ENCODE peak calls at places on chromosome 18, in eight cellular contexts. One of them, this sample, is unnamed.

GRCh38 chr18:22001912-22002487 is 167.4 kb upstream of the GATA6 start:
- DNase-seq in effector CD4-positive, alpha-beta T cell: no peak
- DNase-seq in A673: no peak
- DNase-seq in mesenchymal stem cell: no peak
- DNase-seq in activated T-cell treated with anti-CD3 and anti-CD28 coated beads for 24 hours: no peak
- DNase-seq in iris pigment epithelial cell: no peak
- DNase-seq in HT1080: no peak
- DNase-seq in heart right ventricle: no peak
- DNase-seq in this sample: no peak

GRCh38 chr18:13452448-13452811 is 233.9 kb downstream of the LDLRAD4 start:
- DNase-seq in A673: peak
- DNase-seq in mesenchymal stem cell: peak
- DNase-seq in effector CD4-positive, alpha-beta T cell: no peak
- DNase-seq in iris pigment epithelial cell: peak
- DNase-seq in activated T-cell treated with anti-CD3 and anti-CD28 coated beads for 24 hours: no peak
- DNase-seq in heart right ventricle: peak
- DNase-seq in HT1080: peak
- DNase-seq in this sample: no peak

GRCh38 chr18:48955528-48956261 is 4.9 kb upstream of the SMAD7 start:
- DNase-seq in heart right ventricle: peak
- DNase-seq in mesenchymal stem cell: peak
- DNase-seq in HT1080: peak
- DNase-seq in effector CD4-positive, alpha-beta T cell: no peak
- DNase-seq in activated T-cell treated with anti-CD3 and anti-CD28 coated beads for 24 hours: no peak
- DNase-seq in A673: no peak
- DNase-seq in iris pigment epithelial cell: peak
- DNase-seq in this sample: no peak

GRCh38 chr18:60038731-60039130 is 138.9 kb downstream of the PMAIP1 start:
- DNase-seq in A673: no peak
- DNase-seq in mesenchymal stem cell: no peak
- DNase-seq in HT1080: no peak
- DNase-seq in activated T-cell treated with anti-CD3 and anti-CD28 coated beads for 24 hours: no peak
- DNase-seq in heart right ventricle: no peak
- DNase-seq in effector CD4-positive, alpha-beta T cell: no peak
- DNase-seq in iris pigment epithelial cell: no peak
- DNase-seq in this sample: no peak

GRCh38 chr18:58605027-58606020 is 23.6 kb downstream of the ALPK2 start:
- DNase-seq in mesenchymal stem cell: peak
- DNase-seq in A673: no peak
- DNase-seq in HT1080: peak
- DNase-seq in effector CD4-positive, alpha-beta T cell: no peak
- DNase-seq in activated T-cell treated with anti-CD3 and anti-CD28 coated beads for 24 hours: peak
- DNase-seq in heart right ventricle: no peak
- DNase-seq in iris pigment epithelial cell: peak
- DNase-seq in this sample: no peak

GRCh38 chr18:24878289-24878688 is 417.9 kb downstream of the HRH4 start:
- DNase-seq in activated T-cell treated with anti-CD3 and anti-CD28 coated beads for 24 hours: no peak
- DNase-seq in heart right ventricle: peak
- DNase-seq in effector CD4-positive, alpha-beta T cell: no peak
- DNase-seq in HT1080: peak
- DNase-seq in iris pigment epithelial cell: peak
- DNase-seq in A673: peak
- DNase-seq in mesenchymal stem cell: peak
- DNase-seq in this sample: no peak

GRCh38 chr18:2536493-2536892 is 34.8 kb downstream of the METTL4 start:
- DNase-seq in activated T-cell treated with anti-CD3 and anti-CD28 coated beads for 24 hours: no peak
- DNase-seq in HT1080: peak
- DNase-seq in effector CD4-positive, alpha-beta T cell: no peak
- DNase-seq in iris pigment epithelial cell: peak
- DNase-seq in mesenchymal stem cell: peak
- DNase-seq in heart right ventricle: no peak
- DNase-seq in A673: no peak
- DNase-seq in this sample: no peak

GRCh38 chr18:62745089-62745751 is 29.9 kb downstream of the PHLPP1 start:
- DNase-seq in iris pigment epithelial cell: no peak
- DNase-seq in HT1080: no peak
- DNase-seq in mesenchymal stem cell: no peak
- DNase-seq in effector CD4-positive, alpha-beta T cell: no peak
- DNase-seq in activated T-cell treated with anti-CD3 and anti-CD28 coated beads for 24 hours: no peak
- DNase-seq in A673: no peak
- DNase-seq in heart right ventricle: no peak
- DNase-seq in this sample: no peak

GRCh38 chr18:26460449-26461091 is 87.8 kb downstream of the KCTD1 start:
- DNase-seq in A673: no peak
- DNase-seq in effector CD4-positive, alpha-beta T cell: no peak
- DNase-seq in mesenchymal stem cell: peak
- DNase-seq in HT1080: no peak
- DNase-seq in iris pigment epithelial cell: peak
- DNase-seq in heart right ventricle: peak
- DNase-seq in activated T-cell treated with anti-CD3 and anti-CD28 coated beads for 24 hours: no peak
- DNase-seq in this sample: no peak

GRCh38 chr18:11994708-11995444 is 13.6 kb downstream of the IMPA2 start:
- DNase-seq in heart right ventricle: no peak
- DNase-seq in HT1080: no peak
- DNase-seq in iris pigment epithelial cell: peak
- DNase-seq in A673: no peak
- DNase-seq in activated T-cell treated with anti-CD3 and anti-CD28 coated beads for 24 hours: no peak
- DNase-seq in mesenchymal stem cell: peak
- DNase-seq in effector CD4-positive, alpha-beta T cell: no peak
- DNase-seq in this sample: no peak

GRCh38 chr18:76558881-76559667 is 64.0 kb upstream of the ZNF516 start:
- DNase-seq in heart right ventricle: no peak
- DNase-seq in activated T-cell treated with anti-CD3 and anti-CD28 coated beads for 24 hours: no peak
- DNase-seq in mesenchymal stem cell: peak
- DNase-seq in iris pigment epithelial cell: no peak
- DNase-seq in A673: no peak
- DNase-seq in effector CD4-positive, alpha-beta T cell: no peak
- DNase-seq in HT1080: no peak
- DNase-seq in this sample: no peak

GRCh38 chr18:33517950-33518349 is 60.1 kb upstream of the ASXL3 start:
- DNase-seq in HT1080: no peak
- DNase-seq in effector CD4-positive, alpha-beta T cell: no peak
- DNase-seq in heart right ventricle: no peak
- DNase-seq in iris pigment epithelial cell: no peak
- DNase-seq in mesenchymal stem cell: no peak
- DNase-seq in activated T-cell treated with anti-CD3 and anti-CD28 coated beads for 24 hours: no peak
- DNase-seq in A673: no peak
- DNase-seq in this sample: no peak

GRCh38 chr18:9536354-9537152 is 61.2 kb downstream of the RALBP1 start:
- DNase-seq in activated T-cell treated with anti-CD3 and anti-CD28 coated beads for 24 hours: no peak
- DNase-seq in iris pigment epithelial cell: peak
- DNase-seq in heart right ventricle: no peak
- DNase-seq in A673: no peak
- DNase-seq in mesenchymal stem cell: no peak
- DNase-seq in HT1080: peak
- DNase-seq in effector CD4-positive, alpha-beta T cell: no peak
- DNase-seq in this sample: no peak

GRCh38 chr18:22228930-22229329 is 59.5 kb downstream of the GATA6 start:
- DNase-seq in heart right ventricle: no peak
- DNase-seq in A673: no peak
- DNase-seq in mesenchymal stem cell: no peak
- DNase-seq in iris pigment epithelial cell: peak
- DNase-seq in activated T-cell treated with anti-CD3 and anti-CD28 coated beads for 24 hours: no peak
- DNase-seq in HT1080: peak
- DNase-seq in effector CD4-positive, alpha-beta T cell: no peak
- DNase-seq in this sample: no peak

GRCh38 chr18:32771169-32771751 is 1.6 kb downstream of the KLHL14 start:
- DNase-seq in iris pigment epithelial cell: no peak
- DNase-seq in activated T-cell treated with anti-CD3 and anti-CD28 coated beads for 24 hours: no peak
- DNase-seq in effector CD4-positive, alpha-beta T cell: no peak
- DNase-seq in A673: peak
- DNase-seq in HT1080: no peak
- DNase-seq in mesenchymal stem cell: peak
- DNase-seq in heart right ventricle: no peak
- DNase-seq in this sample: no peak

GRCh38 chr18:24176727-24177416 is 38.0 kb downstream of the CABYR start:
- DNase-seq in effector CD4-positive, alpha-beta T cell: no peak
- DNase-seq in iris pigment epithelial cell: peak
- DNase-seq in mesenchymal stem cell: peak
- DNase-seq in HT1080: peak
- DNase-seq in heart right ventricle: peak
- DNase-seq in activated T-cell treated with anti-CD3 and anti-CD28 coated beads for 24 hours: peak
- DNase-seq in A673: peak
- DNase-seq in this sample: peak

GRCh38 chr18:31440787-31441186 is 6.8 kb upstream of the DSG3 start:
- DNase-seq in effector CD4-positive, alpha-beta T cell: no peak
- DNase-seq in activated T-cell treated with anti-CD3 and anti-CD28 coated beads for 24 hours: no peak
- DNase-seq in mesenchymal stem cell: no peak
- DNase-seq in iris pigment epithelial cell: no peak
- DNase-seq in heart right ventricle: no peak
- DNase-seq in A673: no peak
- DNase-seq in HT1080: no peak
- DNase-seq in this sample: no peak

GRCh38 chr18:71450258-71450657 is 1093.9 kb downstream of the CBLN2 start:
- DNase-seq in HT1080: no peak
- DNase-seq in iris pigment epithelial cell: no peak
- DNase-seq in mesenchymal stem cell: no peak
- DNase-seq in activated T-cell treated with anti-CD3 and anti-CD28 coated beads for 24 hours: no peak
- DNase-seq in heart right ventricle: no peak
- DNase-seq in A673: no peak
- DNase-seq in effector CD4-positive, alpha-beta T cell: no peak
- DNase-seq in this sample: no peak